ENCODE peak calls at places on chromosomes 12 and 14, in ten cellular contexts. A, S, Z, B, E, J, O, L, N and X are unnamed samples.

GRCh38 chr12:16165506-16165905 is 112.0 kb downstream of the SLC15A5 start:
- DNase-seq in L (peak), N (no peak), O (no peak), S (peak), E (peak), J (no peak), Z (no peak), A (peak), B (peak), X (peak)

GRCh38 chr12:108857158-108857407 is 300 bp downstream of the SSH1 start:
- DNase-seq in A (no peak), B (no peak), Z (no peak), J (no peak), S (no peak), O (no peak), E (no peak), N (no peak), L (no peak), X (no peak)

GRCh38 chr12:50618864-50619609 is 114.3 kb downstream of the DIP2B start:
- DNase-seq in O (no peak), J (no peak), A (no peak), N (no peak), E (no peak), L (peak), B (no peak), Z (no peak), S (no peak), X (no peak)

GRCh38 chr12:105427883-105428282 is 97.4 kb downstream of the C12orf75 start:
- DNase-seq in S (peak), E (no peak), O (no peak), B (no peak), N (no peak), J (no peak), A (no peak), L (peak), Z (no peak), X (no peak)

GRCh38 chr14:100246809-100247428 is 8.0 kb downstream of the YY1 start:
- DNase-seq in O (no peak), S (peak), A (peak), B (no peak), L (peak), E (no peak), Z (no peak), N (no peak), J (no peak), X (no peak)

GRCh38 chr12:1939745-1940607 is 21.5 kb upstream of the CACNA2D4 start:
- DNase-seq in A (peak), J (peak), L (peak), B (peak), N (no peak), S (peak), Z (peak), E (peak), O (peak), X (peak)

GRCh38 chr14:104296388-104297312 is 158.3 kb downstream of the KIF26A start:
- DNase-seq in E (no peak), N (no peak), Z (no peak), J (peak), O (no peak), L (no peak), A (no peak), B (peak), S (no peak), X (no peak)

GRCh38 chr14:30874999-30875787 is 834 bp downstream of the COCH start:
- DNase-seq in A (no peak), B (no peak), J (no peak), O (no peak), Z (no peak), E (no peak), N (no peak), S (peak), L (no peak), X (no peak)

GRCh38 chr14:22980672-22981089 is 1.7 kb downstream of the AJUBA start:
- DNase-seq in Z (no peak), B (no peak), E (no peak), L (peak), N (no peak), J (peak), O (no peak), S (no peak), A (peak), X (no peak)

GRCh38 chr12:13173537-13173936 is 23.0 kb upstream of the EMP1 start:
- DNase-seq in E (peak), O (no peak), B (peak), N (no peak), A (no peak), L (peak), Z (no peak), S (peak), J (peak), X (peak)

GRCh38 chr14:78524766-78525165 is 354.6 kb downstream of the NRXN3 start:
- DNase-seq in B (no peak), S (no peak), Z (peak), N (no peak), J (no peak), O (no peak), E (no peak), L (no peak), A (no peak), X (no peak)

GRCh38 chr14:74570696-74571095 is 41.3 kb downstream of the LTBP2 start:
- DNase-seq in N (no peak), B (no peak), Z (no peak), S (no peak), O (no peak), L (no peak), J (no peak), E (no peak), A (no peak), X (no peak)

GRCh38 chr12:107241421-107241820 is 148.1 kb upstream of the CRY1 start:
- DNase-seq in E (no peak), L (no peak), Z (no peak), O (no peak), S (no peak), N (no peak), B (no peak), A (no peak), J (no peak), X (no peak)

GRCh38 chr12:105622846-105623245 is 292.4 kb downstream of the C12orf75 start:
- DNase-seq in A (no peak), E (no peak), N (no peak), Z (no peak), O (no peak), L (no peak), B (no peak), J (no peak), S (no peak), X (no peak)

GRCh38 chr12:58363971-58364370 is 422.6 kb downstream of the ATP23 start:
- DNase-seq in S (no peak), J (no peak), O (no peak), B (no peak), N (no peak), E (no peak), A (no peak), Z (no peak), L (no peak), X (no peak)

GRCh38 chr12:105812356-105812755 is 326.4 kb downstream of the NUAK1 start:
- DNase-seq in B (no peak), A (no peak), J (no peak), N (no peak), O (no peak), E (no peak), S (no peak), Z (no peak), L (no peak), X (no peak)

GRCh38 chr12:106254724-106255123 is 6.9 kb upstream of the CKAP4 start:
- DNase-seq in N (no peak), B (no peak), A (no peak), L (no peak), S (no peak), O (peak), J (no peak), Z (no peak), E (no peak), X (no peak)

GRCh38 chr12:91877461-91878230 is 268.0 kb downstream of the BTG1 start:
- DNase-seq in O (no peak), J (no peak), N (no peak), E (no peak), L (no peak), Z (no peak), B (no peak), A (no peak), S (no peak), X (no peak)

GRCh38 chr12:91871751-91872150 is 273.9 kb downstream of the BTG1 start:
- DNase-seq in B (no peak), E (no peak), N (no peak), A (no peak), S (peak), L (no peak), Z (no peak), J (no peak), O (no peak), X (no peak)

GRCh38 chr12:91882910-91883309 is 262.7 kb downstream of the BTG1 start:
- DNase-seq in N (no peak), A (no peak), O (no peak), Z (no peak), B (no peak), E (no peak), J (no peak), S (no peak), L (no peak), X (no peak)

GRCh38 chr12:91874086-91874865 is 271.4 kb downstream of the BTG1 start:
- DNase-seq in Z (no peak), E (no peak), N (no peak), S (no peak), A (no peak), B (no peak), J (no peak), O (no peak), L (no peak), X (no peak)

GRCh38 chr12:91877022-91877421 is 268.6 kb downstream of the BTG1 start:
- DNase-seq in A (no peak), E (no peak), Z (no peak), L (peak), S (peak), B (peak), N (peak), O (no peak), J (peak), X (no peak)
- TF ChIP-seq POLR2A in A (no peak), E (no peak), Z (no peak), L (no peak), S (no peak), B (no peak), N (peak), O (no peak), J (no peak), X (no peak)

GRCh38 chr12:84480803-84481202 is 431.8 kb downstream of the SLC6A15 start:
- DNase-seq in Z (no peak), B (no peak), A (no peak), S (no peak), E (no peak), N (no peak), O (no peak), L (no peak), J (no peak), X (no peak)

GRCh38 chr12:84484796-84485195 is 427.8 kb downstream of the SLC6A15 start:
- DNase-seq in Z (no peak), A (no peak), O (no peak), L (no peak), J (no peak), B (no peak), E (no peak), S (no peak), N (no peak), X (no peak)
- TF ChIP-seq POLR2A in Z (no peak), A (no peak), O (no peak), L (no peak), J (no peak), B (no peak), E (no peak), S (no peak), N (no peak), X (no peak)

GRCh38 chr12:56119361-56119796 is 1.3 kb downstream of the ZC3H10 start:
- DNase-seq in S (peak), E (no peak), J (no peak), B (peak), N (no peak), L (peak), Z (no peak), A (peak), O (peak), X (no peak)

GRCh38 chr12:56120158-56120846 is 2.2 kb downstream of the ZC3H10 start:
- DNase-seq in L (peak), O (no peak), S (no peak), N (no peak), Z (no peak), A (no peak), B (no peak), J (no peak), E (no peak), X (no peak)

GRCh38 chr12:56118688-56119045 is 601 bp downstream of the ZC3H10 start:
- DNase-seq in J (no peak), A (no peak), E (no peak), B (no peak), N (no peak), L (no peak), S (no peak), O (no peak), Z (no peak), X (no peak)

GRCh38 chr12:56116267-56117081 is at the start of gene RPL41:
- DNase-seq in E (peak), B (peak), L (peak), S (peak), N (peak), Z (peak), O (peak), J (peak), A (peak), X (no peak)

DNA sequence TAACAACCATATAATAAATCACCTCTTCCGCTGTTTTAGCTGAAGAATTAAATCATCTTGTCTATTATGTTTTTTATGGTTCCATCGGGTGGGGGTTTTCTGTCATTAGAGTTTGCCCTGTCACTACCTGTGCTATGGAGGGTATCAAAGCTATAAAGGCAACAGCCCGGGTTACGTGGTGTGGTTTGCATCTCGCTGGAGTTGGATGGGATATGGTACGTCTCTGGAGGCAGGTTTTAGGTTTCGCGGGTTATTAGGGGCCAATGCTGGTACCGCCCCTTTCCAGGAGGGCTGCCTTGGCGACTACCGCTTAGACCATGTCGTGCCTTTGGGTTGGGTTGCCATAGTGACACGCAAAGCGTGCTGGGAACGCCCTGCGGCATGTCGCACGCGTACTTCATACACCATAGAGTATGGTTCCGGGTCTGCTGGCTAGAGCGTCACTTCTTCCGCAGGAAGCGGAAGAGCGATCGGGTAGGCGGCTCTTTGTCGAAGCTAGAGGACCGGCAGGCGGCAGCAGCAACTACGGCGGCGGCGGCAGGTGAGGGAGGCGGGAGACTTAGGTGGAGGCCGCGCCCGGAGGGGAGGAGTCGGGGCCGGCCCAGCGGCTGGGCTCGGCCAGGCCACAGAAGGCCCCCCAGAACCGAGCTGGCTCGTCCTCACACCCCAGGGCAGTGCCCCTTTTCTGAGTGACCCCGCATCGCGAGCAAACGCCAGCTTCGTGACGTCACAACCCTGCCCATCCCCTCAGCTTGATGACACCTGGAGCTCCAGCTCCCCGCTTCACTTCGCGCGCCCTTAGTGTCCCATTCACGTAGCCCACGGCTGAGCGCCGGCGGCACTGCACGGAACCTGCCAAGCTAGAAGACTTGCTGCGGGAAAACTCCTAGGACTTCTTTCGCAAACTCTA is at the start of gene ZC3H10:
- DNase-seq in B (peak), A (peak), L (peak), O (peak), Z (peak), S (peak), E (peak), N (peak), J (peak), X (peak)
- TF ChIP-seq POLR2A in B (peak), A (peak), L (peak), O (no peak), Z (peak), S (peak), E (peak), N (peak), J (peak), X (peak)

GRCh38 chr14:20418501-20418909 is 5.2 kb upstream of the TEP1 start:
- DNase-seq in E (no peak), L (no peak), B (no peak), A (no peak), O (no peak), J (no peak), N (no peak), S (no peak), Z (no peak), X (no peak)
- TF ChIP-seq POLR2A in E (no peak), L (no peak), B (peak), A (no peak), O (no peak), J (no peak), N (no peak), S (no peak), Z (no peak), X (no peak)

GRCh38 chr14:65297744-65298143 is 114.8 kb upstream of the FUT8 start:
- DNase-seq in Z (no peak), J (no peak), E (no peak), O (no peak), A (peak), S (no peak), N (no peak), L (no peak), B (no peak), X (no peak)

GRCh38 chr14:65296402-65296801 is 116.1 kb upstream of the FUT8 start:
- DNase-seq in B (no peak), L (peak), J (no peak), Z (no peak), O (no peak), N (no peak), S (no peak), A (no peak), E (no peak), X (no peak)

GRCh38 chr14:65299837-65300236 is 112.7 kb upstream of the FUT8 start:
- DNase-seq in L (no peak), Z (no peak), S (no peak), B (no peak), A (no peak), O (no peak), J (no peak), N (no peak), E (no peak), X (no peak)

GRCh38 chr14:65301862-65302539 is 110.5 kb upstream of the FUT8 start:
- DNase-seq in O (no peak), A (no peak), S (peak), N (no peak), B (no peak), Z (no peak), J (no peak), E (no peak), L (no peak), X (no peak)

GRCh38 chr14:65296876-65297275 is 115.7 kb upstream of the FUT8 start:
- DNase-seq in E (no peak), Z (no peak), J (no peak), S (no peak), A (no peak), O (no peak), N (no peak), B (no peak), L (no peak), X (no peak)
- TF ChIP-seq POLR2A in E (no peak), Z (no peak), J (no peak), S (no peak), A (no peak), O (no peak), N (no peak), B (no peak), L (no peak), X (no peak)

DNA sequence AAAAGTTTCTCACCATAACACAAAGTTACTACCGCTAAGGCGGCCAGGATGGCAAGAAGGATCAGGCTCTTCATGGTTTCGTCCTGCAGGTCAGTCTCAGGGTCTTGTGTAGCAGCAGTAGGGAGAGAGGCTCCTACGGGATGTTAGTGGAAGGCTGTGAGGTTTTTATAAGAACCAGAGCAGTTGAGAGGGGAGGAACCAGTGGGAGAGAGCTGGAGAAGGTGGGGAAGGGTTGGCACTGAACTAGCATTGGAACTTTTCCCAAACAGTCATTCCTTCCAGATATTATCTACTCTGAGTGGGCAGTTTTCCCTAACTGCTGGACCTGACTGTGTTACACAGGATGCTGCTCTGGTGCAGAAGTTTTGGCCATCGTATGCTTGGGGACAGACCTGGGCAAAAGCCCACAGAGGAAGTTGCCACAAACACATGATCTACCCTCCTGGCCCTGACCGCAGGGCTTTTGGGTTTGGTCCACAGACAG is at the start of gene MGP:
- DNase-seq in B (peak), E (peak), A (no peak), S (no peak), O (no peak), N (no peak), L (peak), J (no peak), Z (peak), X (no peak)
- TF ChIP-seq POLR2A in B (peak), E (no peak), A (no peak), S (no peak), O (peak), N (peak), L (no peak), J (peak), Z (peak), X (no peak)

GRCh38 chr12:52246720-52247621 is 13.9 kb downstream of the KRT7 start:
- DNase-seq in A (peak), N (no peak), J (peak), B (peak), E (no peak), Z (no peak), S (peak), L (no peak), O (no peak), X (no peak)
- TF ChIP-seq POLR2A in A (no peak), N (no peak), J (no peak), B (no peak), E (no peak), Z (no peak), S (no peak), L (no peak), O (no peak), X (no peak)